ENCODE peak calls at places on chromosomes 7 and 10, in five cellular contexts. Z is K562, A is HCT116, Y is GM12878, D is H1. S is an unnamed sample.

GRCh38 chr7:94409561-94409960 is 14.9 kb downstream of the COL1A2 start:
- DNase-seq in Z (no peak), A (no peak), Y (no peak), D (no peak), S (no peak)

GRCh38 chr10:87608756-87609155 is 50.9 kb upstream of the PAPSS2 start:
- DNase-seq in Z (no peak), A (no peak), Y (no peak), D (no peak), S (no peak)

GRCh38 chr10:124025638-124026336 is 67.6 kb downstream of the CHST15 start:
- DNase-seq in Z (peak), A (peak), Y (no peak), D (no peak), S (peak)

GRCh38 chr10:54262726-54263125 is 538.3 kb downstream of the PCDH15 start:
- DNase-seq in Z (no peak), A (no peak), Y (no peak), D (no peak), S (no peak)

GRCh38 chr10:53827261-53827660 is 973.8 kb downstream of the PCDH15 start:
- DNase-seq in Z (no peak), A (no peak), Y (no peak), D (no peak), S (no peak)

GRCh38 chr10:90407116-90407515 is 450.7 kb downstream of the HTR7 start:
- DNase-seq in Z (no peak), A (no peak), Y (no peak), D (no peak), S (no peak)

GRCh38 chr7:121366852-121367431 is 29.2 kb downstream of the FAM3C start:
- DNase-seq in Z (peak), A (no peak), Y (no peak), D (no peak), S (peak)

GRCh38 chr7:133436014-133436428 is 183.1 kb downstream of the EXOC4 start:
- DNase-seq in Z (no peak), A (no peak), Y (no peak), D (no peak), S (no peak)

GRCh38 chr10:132534348-132535064 is 3.1 kb upstream of the INPP5A start:
- DNase-seq in Z (no peak), A (no peak), Y (no peak), D (no peak), S (no peak)

GRCh38 chr7:105705427-105705826 is 124.1 kb upstream of the EFCAB10 start:
- DNase-seq in Z (no peak), A (no peak), Y (no peak), D (no peak), S (no peak)

GRCh38 chr7:28684729-28685211 is 272.5 kb downstream of the CREB5 start:
- DNase-seq in Z (no peak), A (no peak), Y (no peak), D (no peak), S (no peak)

GRCh38 chr7:75920431-75921161 is 5.6 kb downstream of the POR start:
- DNase-seq in Z (peak), A (no peak), Y (no peak), D (no peak), S (peak)

GRCh38 chr10:44391981-44392380 is 7.1 kb upstream of the CXCL12 start:
- DNase-seq in Z (no peak), A (no peak), Y (no peak), D (no peak), S (no peak)

GRCh38 chr10:116133641-116134040 is 139.4 kb downstream of the GFRA1 start:
- DNase-seq in Z (no peak), A (no peak), Y (no peak), D (no peak), S (no peak)

GRCh38 chr10:112698774-112699173 is 251.3 kb upstream of the TCF7L2 start:
- DNase-seq in Z (no peak), A (no peak), Y (no peak), D (no peak), S (no peak)

GRCh38 chr10:97040248-97040584 is 145.5 kb downstream of the SLIT1 start:
- DNase-seq in Z (no peak), A (no peak), Y (no peak), D (no peak), S (no peak)

GRCh38 chr10:17229016-17229716 is 1.1 kb downstream of the VIM start:
- DNase-seq in Z (peak), A (no peak), Y (no peak), D (no peak), S (no peak)

GRCh38 chr7:1950623-1951523 is 280.8 kb downstream of the ELFN1 start:
- DNase-seq in Z (peak), A (no peak), Y (no peak), D (no peak), S (no peak)

GRCh38 chr7:27103489-27104226 is 1.2 kb upstream of the HOXA2 start:
- DNase-seq in Z (no peak), A (no peak), Y (no peak), D (no peak), S (no peak)

GRCh38 chr10:120988751-120989150 is 137.6 kb downstream of the WDR11 start:
- DNase-seq in Z (no peak), A (no peak), Y (no peak), D (no peak), S (no peak)

DNA sequence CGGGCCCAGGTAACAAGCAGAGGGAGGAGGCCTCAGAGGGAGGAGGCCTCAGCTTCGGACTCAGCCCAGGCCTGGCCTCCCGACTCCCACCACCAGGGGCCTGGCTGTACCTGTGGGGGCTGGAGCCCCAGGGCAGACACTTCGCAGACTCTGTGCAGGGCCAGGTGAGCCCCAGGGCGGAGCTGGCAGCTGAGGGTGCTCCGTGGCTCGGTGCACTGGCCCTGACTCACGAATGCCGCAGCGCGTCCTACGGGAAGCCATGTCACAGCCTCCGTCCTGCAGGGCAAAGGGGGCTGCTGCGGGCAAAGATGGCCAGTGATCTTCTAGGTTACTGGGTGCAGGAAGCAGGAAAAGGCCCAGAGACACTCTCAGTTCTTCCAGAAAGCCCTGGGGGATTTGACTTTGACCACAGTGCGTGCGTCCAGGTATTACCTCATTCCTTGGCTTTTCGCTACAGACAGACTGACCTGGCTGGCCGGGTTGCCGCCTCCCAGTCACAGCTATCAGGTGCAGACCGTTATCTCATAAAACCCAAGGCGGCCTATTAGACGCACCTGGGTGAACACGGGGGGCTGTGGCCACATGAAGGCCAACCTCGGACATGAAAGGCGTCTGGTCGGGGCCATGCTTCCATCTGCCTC is 80.1 kb downstream of the FOXL3 start:
- DNase-seq in Z (no peak), A (no peak), Y (no peak), D (no peak), S (no peak)
- TF ChIP-seq SIN3A in Z (no peak), A (no peak), Y (no peak), D (no peak), S (no peak)

GRCh38 chr7:150875791-150876190 is 23.5 kb downstream of the AOC1 start:
- DNase-seq in Z (peak), A (peak), Y (no peak), D (no peak), S (no peak)
- TF ChIP-seq CTCF in Z (peak), A (peak), Y (peak), D (no peak), S (no peak)

GRCh38 chr10:72367301-72367970 is 12.7 kb upstream of the DNAJB12 start:
- DNase-seq in Z (no peak), A (no peak), Y (no peak), D (no peak), S (no peak)

GRCh38 chr10:72365106-72365505 is 10.4 kb upstream of the DNAJB12 start:
- DNase-seq in Z (no peak), A (no peak), Y (no peak), D (no peak), S (no peak)

GRCh38 chr10:72370201-72370722 is 15.5 kb upstream of the DNAJB12 start:
- DNase-seq in Z (no peak), A (no peak), Y (peak), D (no peak), S (no peak)

GRCh38 chr10:72364239-72364777 is 9.6 kb upstream of the DNAJB12 start:
- DNase-seq in Z (peak), A (peak), Y (peak), D (peak), S (peak)
- TF ChIP-seq POLR2A in Z (no peak), A (no peak), Y (peak), D (peak), S (no peak)

GRCh38 chr7:7964250-7964649 is 4.3 kb upstream of the GLCCI1 start:
- DNase-seq in Z (no peak), A (no peak), Y (no peak), D (no peak), S (no peak)

GRCh38 chr7:7962851-7963250 is 5.7 kb upstream of the GLCCI1 start:
- DNase-seq in Z (no peak), A (no peak), Y (no peak), D (no peak), S (no peak)

GRCh38 chr7:7957513-7957912 is 11.1 kb upstream of the GLCCI1 start:
- DNase-seq in Z (no peak), A (no peak), Y (no peak), D (no peak), S (no peak)

GRCh38 chr7:7956531-7957221 is 11.9 kb upstream of the GLCCI1 start:
- DNase-seq in Z (no peak), A (no peak), Y (no peak), D (no peak), S (no peak)

DNA sequence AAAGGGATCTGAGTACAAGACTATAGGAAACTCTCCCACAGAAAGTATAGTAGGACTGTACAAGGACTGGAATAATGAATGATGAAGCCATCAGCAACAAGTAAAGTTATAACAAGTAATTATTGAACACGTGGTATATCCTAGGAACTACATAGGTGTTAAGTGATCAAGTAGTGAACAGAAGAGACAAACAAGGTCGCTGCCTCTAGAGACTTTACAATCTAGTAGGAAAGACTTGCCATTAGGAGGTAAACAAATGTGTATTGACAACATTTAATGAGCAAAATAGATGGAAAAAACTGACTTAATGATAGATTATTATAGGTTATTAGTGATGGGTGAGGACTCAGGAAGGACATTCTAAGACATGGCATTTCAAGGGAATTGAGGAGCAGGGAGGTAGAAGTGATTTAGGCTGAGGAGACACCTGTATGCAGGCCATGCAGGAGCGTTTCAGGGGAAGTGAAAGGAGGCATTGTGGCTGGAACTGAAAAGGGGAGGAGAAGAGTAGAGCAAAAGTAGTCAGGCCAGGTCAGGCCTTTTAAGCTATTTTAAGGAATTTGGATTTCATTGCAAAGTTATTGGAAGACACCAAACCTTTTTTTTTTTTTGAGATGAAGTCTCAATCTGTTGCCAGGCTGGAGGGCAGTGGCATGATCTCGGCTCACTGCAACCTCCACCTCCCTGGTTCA is 8.5 kb upstream of the GLCCI1 start:
- DNase-seq in Z (no peak), A (no peak), Y (peak), D (no peak), S (no peak)
- TF ChIP-seq SIN3A in Z (no peak), A (no peak), Y (no peak), D (no peak), S (no peak)

GRCh38 chr10:21990449-21990848 is 13.1 kb downstream of the DNAJC1 start:
- DNase-seq in Z (no peak), A (no peak), Y (no peak), D (no peak), S (no peak)

GRCh38 chr10:21993360-21994001 is 10.0 kb downstream of the DNAJC1 start:
- DNase-seq in Z (no peak), A (peak), Y (no peak), D (no peak), S (no peak)

GRCh38 chr10:21991785-21992184 is 11.7 kb downstream of the DNAJC1 start:
- DNase-seq in Z (no peak), A (no peak), Y (no peak), D (no peak), S (no peak)

GRCh38 chr10:21985541-21985940 is 18.0 kb downstream of the DNAJC1 start:
- DNase-seq in Z (no peak), A (no peak), Y (no peak), D (no peak), S (no peak)

GRCh38 chr10:21989453-21990154 is 13.9 kb downstream of the DNAJC1 start:
- DNase-seq in Z (peak), A (peak), Y (no peak), D (peak), S (peak)
- TF ChIP-seq CTCF in Z (peak), A (peak), Y (peak), D (peak), S (peak)

S was measured in HepG2.